ENCODE peak calls at places on chromosomes 5 and 9, in five cellular contexts. M, T, X, S and E are unnamed samples.

GRCh38 chr5:37838933-37839341 is 904 bp downstream of the GDNF start:
- DNase-seq in S (no peak), M (no peak), T (no peak), X (no peak), E (no peak)

GRCh38 chr5:174680901-174681565 is 43.3 kb upstream of the MSX2 start:
- DNase-seq in M (no peak), T (no peak), S (no peak), X (no peak), E (no peak)

GRCh38 chr5:98492258-98492657 is 281.2 kb upstream of the RGMB start:
- DNase-seq in S (no peak), T (no peak), M (peak; percentile 60), X (no peak), E (no peak)

GRCh38 chr5:43010956-43011355 is 29.2 kb downstream of the ANXA2R start:
- DNase-seq in X (peak; percentile 42), S (no peak), T (no peak), M (no peak), E (no peak)

GRCh38 chr9:122318284-122318683 is 52.5 kb upstream of the PTGS1 start:
- DNase-seq in T (no peak), S (no peak), X (no peak), M (no peak), E (no peak)

GRCh38 chr9:38277601-38278200 is 114.8 kb upstream of the ALDH1B1 start:
- DNase-seq in T (no peak), M (no peak), S (no peak), X (no peak), E (no peak)

GRCh38 chr5:8857051-8857450 is 688.8 kb downstream of the SEMA5A start:
- DNase-seq in X (no peak), M (no peak), T (no peak), S (no peak), E (no peak)

GRCh38 chr5:147628054-147628895 is 118.4 kb upstream of the DPYSL3 start:
- DNase-seq in M (peak; percentile 56), T (peak; percentile 2), X (peak; percentile 73), S (peak; percentile 24), E (no peak)

GRCh38 chr5:81187885-81188284 is 45.2 kb upstream of the CKMT2 start:
- DNase-seq in M (no peak), T (no peak), X (peak; percentile 36), S (no peak), E (no peak)

GRCh38 chr9:99489043-99489378 is 266.9 kb downstream of the SEC61B start:
- DNase-seq in X (no peak), S (no peak), T (no peak), M (peak; percentile 14), E (no peak)

GRCh38 chr9:27945386-27945785 is 372.1 kb upstream of the C9orf72 start:
- DNase-seq in S (no peak), M (peak; percentile 57), T (no peak), X (no peak), E (no peak)

GRCh38 chr5:16602182-16602581 is 14.6 kb downstream of the RETREG1 start:
- DNase-seq in T (no peak), X (no peak), M (no peak), S (no peak), E (no peak)

GRCh38 chr5:15834596-15835245 is 334.7 kb downstream of the FBXL7 start:
- DNase-seq in X (no peak), T (no peak), S (no peak), M (peak; percentile 46), E (no peak)

GRCh38 chr9:17802249-17802857 is 223.5 kb downstream of the SH3GL2 start:
- DNase-seq in X (no peak), S (no peak), M (no peak), T (no peak), E (no peak)

GRCh38 chr5:178116406-178116885 is 3.1 kb downstream of the N4BP3 start:
- DNase-seq in M (no peak), S (peak; percentile 85), T (peak; percentile 73), X (no peak), E (no peak)

GRCh38 chr9:4147476-4148214 is 152.2 kb downstream of the GLIS3 start:
- DNase-seq in S (no peak), M (peak; percentile 41), X (no peak), T (no peak), E (no peak)

GRCh38 chr9:33167949-33168535 is 906 bp upstream of the B4GALT1 start:
- DNase-seq in S (peak; percentile 21), M (no peak), T (no peak), X (no peak), E (no peak)

GRCh38 chr5:54194326-54194725 is 116.0 kb downstream of the ARL15 start:
- DNase-seq in S (no peak), M (no peak), T (no peak), X (no peak), E (no peak)

GRCh38 chr9:115524467-115525059 is 406.6 kb upstream of the TNC start:
- DNase-seq in T (no peak), S (no peak), M (peak; percentile 60), X (peak; percentile 15), E (no peak)

GRCh38 chr9:7567687-7568086 is 231.9 kb downstream of the DMAC1 start:
- DNase-seq in M (no peak), X (no peak), T (no peak), S (no peak), E (no peak)

GRCh38 chr9:18208166-18209059 is 265.5 kb upstream of the ADAMTSL1 start:
- DNase-seq in S (no peak), T (no peak), M (peak; percentile 65), X (peak; percentile 18), E (no peak)

GRCh38 chr5:78007232-78007631 is 231.1 kb upstream of the TBCA start:
- DNase-seq in X (no peak), S (no peak), T (no peak), M (no peak), E (no peak)

GRCh38 chr9:5892456-5893133 is 1.9 kb downstream of the MLANA start:
- DNase-seq in M (no peak), S (no peak), T (no peak), X (no peak), E (no peak)

GRCh38 chr5:157076558-157076957 is 17.6 kb upstream of the HAVCR1 start:
- DNase-seq in T (no peak), M (no peak), S (no peak), X (no peak), E (no peak)

GRCh38 chr9:2012347-2012746 is 2.8 kb upstream of the SMARCA2 start:
- DNase-seq in S (no peak), M (no peak), T (no peak), X (no peak), E (no peak)

GRCh38 chr5:16418471-16418922 is 47.1 kb downstream of the ZNF622 start:
- DNase-seq in T (no peak), M (no peak), X (peak; percentile 89), S (no peak), E (no peak)

GRCh38 chr5:39226558-39226957 is 7.2 kb upstream of the FYB1 start:
- DNase-seq in M (no peak), X (no peak), T (no peak), S (no peak), E (no peak)

GRCh38 chr5:38719916-38720315 is 125.9 kb upstream of the OSMR start:
- DNase-seq in S (no peak), X (no peak), T (no peak), M (peak; percentile 27), E (no peak)

GRCh38 chr9:88820055-88820454 is 171.2 kb upstream of the S1PR3 start:
- DNase-seq in M (peak; percentile 33), T (no peak), X (no peak), S (no peak), E (no peak)

GRCh38 chr9:12775373-12775962 is 648 bp downstream of the LURAP1L start:
- DNase-seq in X (peak; percentile 38), T (no peak), M (no peak), S (no peak), E (no peak)

GRCh38 chr5:31066655-31067328 is 126.7 kb upstream of the CDH6 start:
- DNase-seq in M (no peak), S (no peak), X (no peak), T (no peak), E (no peak)

GRCh38 chr5:172455511-172456061 is 1.3 kb upstream of the SH3PXD2B start:
- DNase-seq in X (no peak), S (no peak), M (no peak), T (no peak), E (no peak)

DNA sequence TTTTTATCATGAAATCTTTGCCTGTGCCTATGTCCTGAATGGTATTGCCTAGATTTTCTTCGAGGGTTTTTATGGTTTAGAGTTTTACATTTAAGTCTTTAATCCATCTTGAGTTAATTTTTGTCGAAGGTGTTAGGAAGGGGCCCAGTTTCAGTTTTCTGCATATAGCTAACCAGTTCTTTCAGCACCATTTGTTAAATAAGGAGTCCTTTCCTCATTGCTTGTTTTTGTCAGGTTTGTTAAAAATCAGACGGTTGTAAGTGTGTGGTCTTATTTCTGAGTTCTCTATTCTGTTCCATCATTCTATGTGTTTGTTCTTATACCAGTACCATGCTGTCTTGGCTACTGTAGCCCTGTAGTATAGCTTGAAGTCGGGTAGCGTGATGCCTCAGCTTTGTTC is 55.9 kb downstream of the YTHDC2 start:
- DNase-seq in M (no peak), S (no peak), X (no peak), T (no peak), E (no peak)
- H3K36me3 ChIP-seq in M (peaks cover 11% of the 10 kb centered on the region), S (peaks cover 12% of the 10 kb centered on the region), X (peaks cover 46% of the 10 kb centered on the region), T (peaks cover 14% of the 10 kb centered on the region), E (peaks cover 5% of the 10 kb centered on the region)

DNA sequence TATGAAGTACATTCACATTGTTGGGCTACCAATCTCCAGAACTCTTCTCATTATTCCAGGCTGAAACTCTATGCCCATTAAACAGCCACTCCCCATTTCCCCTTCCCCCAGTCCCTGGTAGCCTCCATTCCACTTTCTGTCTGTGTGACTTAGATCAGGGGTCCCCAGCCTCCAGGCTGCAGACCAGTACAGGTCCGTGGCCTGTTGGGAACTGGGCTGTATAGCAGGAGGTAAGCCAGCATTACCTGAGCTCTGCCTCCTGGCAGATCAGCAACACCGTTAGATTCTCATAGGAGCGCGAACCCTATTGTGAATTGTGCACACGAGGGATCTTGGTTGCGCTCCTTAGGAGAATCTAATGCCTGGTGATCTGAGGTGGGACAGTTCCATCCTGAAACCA is 23.1 kb downstream of the ZNF618 start:
- DNase-seq in S (no peak), T (no peak), M (no peak), X (no peak), E (no peak)
- H3K9me3 ChIP-seq in S (no peaks in the 10 kb centered on the region), T (no peaks in the 10 kb centered on the region), M (no peaks in the 10 kb centered on the region), X (no peaks in the 10 kb centered on the region), E (no peaks in the 10 kb centered on the region)

DNA sequence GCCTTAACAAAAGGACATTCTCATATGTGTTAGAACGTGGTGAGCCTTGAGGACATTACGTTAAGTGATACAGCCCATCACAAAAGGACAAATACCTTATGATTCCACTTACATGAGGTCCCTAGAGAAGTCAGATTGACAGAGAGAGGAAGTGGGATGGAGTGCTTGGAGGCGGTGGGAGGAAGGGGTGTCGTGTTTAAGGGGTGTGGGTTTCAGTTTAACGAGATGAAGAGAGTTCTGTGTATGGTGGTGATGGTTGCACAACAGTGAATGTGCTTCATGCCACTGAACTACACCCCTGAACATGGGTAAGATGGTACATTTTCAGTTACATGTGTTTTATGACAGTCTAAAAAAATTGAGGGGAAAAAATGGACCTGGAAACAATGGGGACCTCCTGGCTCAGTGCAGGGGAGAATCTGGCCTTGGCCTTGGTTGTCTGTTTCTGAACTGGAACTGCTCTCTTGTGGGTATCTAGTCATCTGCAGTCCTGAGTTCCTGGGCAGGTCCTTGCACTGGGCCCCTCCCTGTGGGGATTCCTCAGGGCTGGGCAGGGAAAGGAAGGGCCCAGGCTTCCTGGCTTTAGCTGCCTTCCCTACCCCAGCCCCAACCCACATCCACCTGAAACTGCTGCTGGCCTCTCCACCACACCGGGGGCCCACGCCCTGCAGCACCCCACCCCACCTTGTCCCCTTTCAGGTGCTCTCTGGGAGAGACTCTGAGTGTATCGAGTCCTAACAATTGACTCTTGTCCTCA is 17.8 kb downstream of the LRRC8A start:
- DNase-seq in S (no peak), T (no peak), M (peak; percentile 91), X (no peak), E (no peak)
- H3K36me3 ChIP-seq in S (peaks cover 10% of the 10 kb centered on the region), T (peaks cover 6% of the 10 kb centered on the region), M (peaks cover 27% of the 10 kb centered on the region), X (peaks cover 3% of the 10 kb centered on the region), E (peaks cover 53% of the 10 kb centered on the region)

GRCh38 chr5:141399555-141400258 is 2.0 kb downstream of the PCDHGB5 start:
- DNase-seq in M (no peak), T (no peak), X (no peak), S (no peak), E (no peak)
- H3K9me3 ChIP-seq in M (peaks cover 53% of the 10 kb centered on the region), T (peaks cover 4% of the 10 kb centered on the region), X (no peaks in the 10 kb centered on the region), S (no peaks in the 10 kb centered on the region), E (peaks cover 87% of the 10 kb centered on the region)